ENCODE peak calls at places on chromosomes 16 and 17, in ten cellular contexts. J, Q, H, G, I, Y, X, A, C and L are unnamed samples.

GRCh38 chr16:22317625-22318024 is 20.4 kb downstream of the POLR3E start:
- DNase-seq in J (peak; percentile 9), Q (no peak), H (no peak), G (no peak), I (no peak), Y (no peak), X (peak; percentile 38), A (no peak), C (no peak), L (no peak)

GRCh38 chr17:19238167-19238505 is 970 bp downstream of the EPN2 start:
- DNase-seq in J (peak; percentile 43), Q (no peak), H (no peak), G (peak; percentile 55), I (peak; percentile 61), Y (peak; percentile 42), X (peak; percentile 63), A (peak; percentile 28), C (peak; percentile 36), L (no peak)

GRCh38 chr16:13036600-13036999 is 135.2 kb downstream of the SHISA9 start:
- DNase-seq in J (no peak), Q (no peak), H (no peak), G (peak; percentile 27), I (no peak), Y (peak; percentile 81), X (no peak), A (peak; percentile 65), C (peak; percentile 25), L (no peak)

GRCh38 chr17:65690626-65691310 is 129.3 kb upstream of the AXIN2 start:
- DNase-seq in J (no peak), Q (no peak), H (no peak), G (no peak), I (no peak), Y (no peak), X (no peak), A (no peak), C (peak; percentile 52), L (no peak)

GRCh38 chr16:53784312-53784711 is 80.4 kb downstream of the FTO start:
- DNase-seq in J (no peak), Q (no peak), H (no peak), G (no peak), I (no peak), Y (no peak), X (no peak), A (no peak), C (peak; percentile 69), L (no peak)

GRCh38 chr17:3798273-3799180 is 2.5 kb downstream of the ITGAE start:
- DNase-seq in J (no peak), Q (no peak), H (no peak), G (no peak), I (no peak), Y (no peak), X (peak; percentile 74), A (no peak), C (no peak), L (peak; percentile 73)

GRCh38 chr17:73657473-73658116 is 13.3 kb upstream of the SDK2 start:
- DNase-seq in J (peak; percentile 65), Q (no peak), H (no peak), G (peak; percentile 65), I (no peak), Y (peak; percentile 72), X (peak; percentile 77), A (peak; percentile 76), C (peak; percentile 62), L (no peak)

GRCh38 chr17:82338858-82339633 is 5.5 kb upstream of the SECTM1 start:
- DNase-seq in J (peak; percentile 77), Q (no peak), H (no peak), G (peak; percentile 55), I (no peak), Y (no peak), X (peak; percentile 79), A (peak; percentile 55), C (peak; percentile 89), L (no peak)

GRCh38 chr16:22333457-22333994 is 36.3 kb downstream of the POLR3E start:
- DNase-seq in J (no peak), Q (no peak), H (no peak), G (no peak), I (no peak), Y (no peak), X (peak; percentile 69), A (no peak), C (no peak), L (no peak)

GRCh38 chr16:28202147-28202746 is 9.5 kb downstream of the XPO6 start:
- DNase-seq in J (no peak), Q (no peak), H (no peak), G (no peak), I (no peak), Y (no peak), X (no peak), A (no peak), C (no peak), L (no peak)

GRCh38 chr17:59845595-59846390 is 47.0 kb downstream of the TUBD1 start:
- DNase-seq in J (peak; percentile 89), Q (no peak), H (no peak), G (peak; percentile 73), I (peak; percentile 68), Y (no peak), X (peak; percentile 65), A (peak; percentile 86), C (peak; percentile 94), L (no peak)

GRCh38 chr16:85296859-85297698 is 184.8 kb upstream of the CIBAR2 start:
- DNase-seq in J (no peak), Q (no peak), H (no peak), G (peak; percentile 63), I (peak; percentile 76), Y (no peak), X (no peak), A (peak; percentile 76), C (peak; percentile 32), L (no peak)

GRCh38 chr17:78891406-78892061 is 11.5 kb downstream of the CEP295NL start:
- DNase-seq in J (no peak), Q (no peak), H (no peak), G (no peak), I (no peak), Y (no peak), X (no peak), A (no peak), C (no peak), L (peak; percentile 75)

GRCh38 chr17:1001640-1002411 is 4.9 kb downstream of the TIMM22 start:
- DNase-seq in J (no peak), Q (no peak), H (no peak), G (no peak), I (no peak), Y (no peak), X (peak; percentile 75), A (no peak), C (no peak), L (no peak)

GRCh38 chr16:81633147-81633619 is 145.9 kb upstream of the PLCG2 start:
- DNase-seq in J (no peak), Q (no peak), H (no peak), G (no peak), I (peak; percentile 73), Y (no peak), X (no peak), A (peak; percentile 58), C (peak; percentile 83), L (no peak)

GRCh38 chr17:38921756-38922411 is 3.5 kb upstream of the LASP1NB start:
- DNase-seq in J (no peak), Q (no peak), H (no peak), G (peak; percentile 24), I (peak; percentile 57), Y (no peak), X (peak; percentile 53), A (no peak), C (no peak), L (no peak)

GRCh38 chr16:19128454-19129210 is 14.9 kb downstream of the ITPRIPL2 start:
- DNase-seq in J (no peak), Q (no peak), H (no peak), G (no peak), I (no peak), Y (no peak), X (no peak), A (no peak), C (no peak), L (no peak)

GRCh38 chr16:70433456-70434103 is 5.3 kb downstream of the ST3GAL2 start:
- DNase-seq in J (no peak), Q (no peak), H (no peak), G (no peak), I (no peak), Y (no peak), X (peak; percentile 84), A (no peak), C (no peak), L (no peak)

GRCh38 chr16:86834451-86835035 is 256.2 kb downstream of the FOXL1 start:
- DNase-seq in J (no peak), Q (no peak), H (no peak), G (no peak), I (no peak), Y (no peak), X (no peak), A (peak; percentile 17), C (no peak), L (no peak)

GRCh38 chr16:53789159-53789558 is 85.2 kb downstream of the FTO start:
- DNase-seq in J (no peak), Q (no peak), H (no peak), G (no peak), I (no peak), Y (no peak), X (no peak), A (no peak), C (no peak), L (no peak)

GRCh38 chr17:80104321-80104955 is 3.1 kb downstream of the GAA start:
- DNase-seq in J (peak; percentile 19), Q (no peak), H (no peak), G (no peak), I (no peak), Y (no peak), X (peak; percentile 73), A (no peak), C (no peak), L (peak; percentile 62)

GRCh38 chr17:59493867-59494266 is 71.5 kb upstream of the DHX40 start:
- DNase-seq in J (no peak), Q (no peak), H (no peak), G (no peak), I (no peak), Y (no peak), X (no peak), A (peak; percentile 12), C (no peak), L (no peak)

GRCh38 chr17:16447676-16448075 is 32.3 kb downstream of the TRPV2 start:
- DNase-seq in J (no peak), Q (no peak), H (no peak), G (no peak), I (no peak), Y (no peak), X (no peak), A (no peak), C (no peak), L (no peak)

GRCh38 chr16:23020084-23020483 is 129.2 kb downstream of the USP31 start:
- DNase-seq in J (no peak), Q (no peak), H (no peak), G (no peak), I (no peak), Y (no peak), X (no peak), A (no peak), C (no peak), L (no peak)

GRCh38 chr16:87538594-87538993 is 45.8 kb upstream of the ZCCHC14 start:
- DNase-seq in J (no peak), Q (no peak), H (no peak), G (no peak), I (no peak), Y (no peak), X (no peak), A (no peak), C (no peak), L (no peak)

GRCh38 chr17:35757243-35757642 is 3.4 kb upstream of the C17orf50 start:
- DNase-seq in J (no peak), Q (no peak), H (no peak), G (no peak), I (no peak), Y (no peak), X (no peak), A (no peak), C (no peak), L (no peak)

GRCh38 chr16:19075511-19075910 is 8.1 kb downstream of the COQ7 start:
- DNase-seq in J (no peak), Q (no peak), H (no peak), G (no peak), I (no peak), Y (no peak), X (peak; percentile 36), A (no peak), C (no peak), L (no peak)

GRCh38 chr16:79843631-79844043 is 243.1 kb upstream of the MAF start:
- DNase-seq in J (no peak), Q (no peak), H (no peak), G (no peak), I (no peak), Y (no peak), X (no peak), A (no peak), C (no peak), L (no peak)